ENCODE peak calls at places on chromosomes 11 and 22, in six cellular contexts. I, Y, Z, V, G and J are unnamed samples.

GRCh38 chr11:74185695-74186094 is 14.6 kb downstream of the PPME1 start:
- DNase-seq in I (no peak), Y (no peak), Z (no peak), V (peak; percentile 33), G (no peak), J (no peak)

GRCh38 chr11:124839972-124840621 is 25.1 kb upstream of the ROBO3 start:
- DNase-seq in I (no peak), Y (no peak), Z (no peak), V (no peak), G (no peak), J (no peak)

GRCh38 chr11:18308242-18308641 is 13.7 kb downstream of the HPS5 start:
- DNase-seq in I (no peak), Y (no peak), Z (no peak), V (no peak), G (no peak), J (no peak)

GRCh38 chr11:35721576-35722341 is 59.2 kb downstream of the TRIM44 start:
- DNase-seq in I (no peak), Y (no peak), Z (no peak), V (no peak), G (no peak), J (no peak)

GRCh38 chr11:66846671-66847091 is 3.4 kb downstream of the RCE1 start:
- DNase-seq in I (no peak), Y (no peak), Z (no peak), V (no peak), G (no peak), J (no peak)

GRCh38 chr11:129190087-129190486 is 2.0 kb downstream of the ARHGAP32 start:
- DNase-seq in I (no peak), Y (no peak), Z (peak; percentile 12), V (no peak), G (no peak), J (no peak)

GRCh38 chr11:103344886-103345285 is 235.7 kb downstream of the DYNC2H1 start:
- DNase-seq in I (no peak), Y (no peak), Z (no peak), V (no peak), G (no peak), J (no peak)

GRCh38 chr11:3644817-3645235 is at the start of gene ART1:
- DNase-seq in I (no peak), Y (no peak), Z (no peak), V (no peak), G (no peak), J (no peak)

GRCh38 chr22:17918840-17919239 is 105.5 kb downstream of the MICAL3 start:
- DNase-seq in I (no peak), Y (no peak), Z (no peak), V (no peak), G (no peak), J (no peak)

GRCh38 chr22:50091092-50091491 is 1.3 kb downstream of the MOV10L1 start:
- DNase-seq in I (no peak), Y (no peak), Z (no peak), V (no peak), G (no peak), J (no peak)

GRCh38 chr11:1573847-1574255 is 1.8 kb upstream of the DUSP8 start:
- DNase-seq in I (peak; percentile 90), Y (peak; percentile 71), Z (peak; percentile 55), V (no peak), G (peak; percentile 13), J (peak; percentile 80)

GRCh38 chr11:108817971-108818370 is 153.1 kb downstream of the DDX10 start:
- DNase-seq in I (no peak), Y (no peak), Z (no peak), V (no peak), G (no peak), J (no peak)

GRCh38 chr11:74992852-74993251 is 4.1 kb downstream of the NEU3 start:
- DNase-seq in I (no peak), Y (no peak), Z (no peak), V (no peak), G (no peak), J (no peak)

GRCh38 chr11:133498969-133499368 is 33.3 kb downstream of the OPCML start:
- DNase-seq in I (no peak), Y (no peak), Z (no peak), V (no peak), G (no peak), J (no peak)

GRCh38 chr11:21514298-21514697 is 678.6 kb upstream of the ANO5 start:
- DNase-seq in I (no peak), Y (no peak), Z (no peak), V (no peak), G (peak; percentile 50), J (no peak)

GRCh38 chr11:21511835-21512440 is 680.9 kb upstream of the ANO5 start:
- DNase-seq in I (peak; percentile 43), Y (peak; percentile 52), Z (peak; percentile 54), V (peak; percentile 6), G (peak; percentile 86), J (peak; percentile 50)
- TF ChIP-seq CTCF in I (peak; percentile 36), Y (peak; percentile 6), Z (peak; percentile 68), V (peak; percentile 45), G (peak; percentile 78), J (peak; percentile 19)

GRCh38 chr11:95704865-95705264 is 84.7 kb downstream of the FAM76B start:
- DNase-seq in I (no peak), Y (no peak), Z (no peak), V (no peak), G (no peak), J (no peak)
- TF ChIP-seq CTCF in I (no peak), Y (no peak), Z (no peak), V (no peak), G (no peak), J (no peak)

GRCh38 chr11:95372097-95372656 is 141.2 kb upstream of the SESN3 start:
- DNase-seq in I (no peak), Y (no peak), Z (no peak), V (no peak), G (no peak), J (no peak)
- TF ChIP-seq CTCF in I (no peak), Y (no peak), Z (no peak), V (no peak), G (no peak), J (no peak)

GRCh38 chr11:12377824-12378593 is 638 bp downstream of the PARVA start:
- DNase-seq in I (peak; percentile 80), Y (peak; percentile 77), Z (peak; percentile 38), V (peak; percentile 49), G (peak; percentile 73), J (peak; percentile 81)
- TF ChIP-seq CTCF in I (peak; percentile 9), Y (no peak), Z (peak; percentile 52), V (no peak), G (no peak), J (no peak)

GRCh38 chr22:46131151-46131587 is 19.2 kb upstream of the PPARA start:
- DNase-seq in I (no peak), Y (no peak), Z (no peak), V (no peak), G (peak; percentile 43), J (peak; percentile 70)
- TF ChIP-seq CTCF in I (no peak), Y (no peak), Z (peak; percentile 78), V (peak; percentile 61), G (peak; percentile 69), J (peak; percentile 51)

GRCh38 chr11:72553748-72554147 is 119.4 kb upstream of the CLPB start:
- DNase-seq in I (no peak), Y (no peak), Z (no peak), V (no peak), G (no peak), J (no peak)
- TF ChIP-seq CTCF in I (no peak), Y (no peak), Z (no peak), V (peak; percentile 38), G (no peak), J (peak; percentile 19)

DNA sequence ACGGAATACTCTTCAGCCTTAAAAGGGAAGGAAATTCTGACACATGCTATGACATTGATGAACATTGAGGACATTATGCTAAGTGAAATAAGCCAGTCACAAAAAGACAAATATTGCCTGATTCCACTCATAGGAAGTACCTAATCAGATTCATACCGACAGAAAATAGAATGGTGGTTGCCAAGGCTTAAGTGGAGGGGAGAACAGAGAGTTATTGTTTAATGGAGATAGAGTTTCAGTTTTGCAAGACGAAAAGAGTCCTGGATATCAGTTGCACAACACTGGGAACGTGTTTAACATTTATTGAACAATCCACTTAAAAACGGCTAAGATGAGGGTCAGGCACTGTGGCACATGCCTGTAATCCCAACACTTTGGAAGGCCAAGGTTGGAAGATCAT is 45.6 kb upstream of the HIPK3 start:
- DNase-seq in I (no peak), Y (no peak), Z (no peak), V (no peak), G (no peak), J (no peak)
- TF ChIP-seq CTCF in I (no peak), Y (no peak), Z (no peak), V (no peak), G (no peak), J (no peak)